ENCODE peak calls at places on chromosomes 1 and 21, in eight cellular contexts. K is CD4-positive, alpha-beta T cell; Q is Peyer's patch; W is spleen; F is lower lobe of right lung; G is astrocyte; O is A549; Z is left ventricle myocardium inferior. T is an unnamed sample.

GRCh38 chr1:208456487-208456886 is 212.3 kb upstream of the PLXNA2 start:
- DNase-seq in F (no peak), W (no peak), Q (no peak), G (no peak), O (no peak), K (no peak), Z (no peak), T (no peak)

GRCh38 chr1:221664253-221664652 is 77.6 kb downstream of the DUSP10 start:
- DNase-seq in F (no peak), O (no peak), K (no peak), Z (no peak), Q (no peak), G (no peak), W (no peak), T (no peak)

GRCh38 chr1:162905174-162905573 is 44.2 kb upstream of the CCDC190 start:
- DNase-seq in Q (no peak), W (no peak), Z (no peak), F (no peak), G (no peak), O (no peak), K (no peak), T (no peak)

GRCh38 chr1:36109041-36109679 is 15.9 kb downstream of the COL8A2 start:
- DNase-seq in F (no peak), O (no peak), G (peak), Z (no peak), Q (no peak), K (peak), W (no peak), T (no peak)

GRCh38 chr1:157001304-157001703 is 44.2 kb downstream of the ARHGEF11 start:
- DNase-seq in F (no peak), Z (no peak), G (peak), K (no peak), Q (no peak), W (no peak), O (no peak), T (no peak)

GRCh38 chr21:42559326-42559725 is 45.7 kb downstream of the SLC37A1 start:
- DNase-seq in G (no peak), Q (no peak), F (peak), Z (no peak), K (no peak), O (no peak), W (peak), T (no peak)

GRCh38 chr1:39933956-39934941 is 20.7 kb upstream of the MFSD2A start:
- DNase-seq in K (no peak), O (peak), Q (peak), F (peak), G (peak), Z (peak), W (peak), T (no peak)

GRCh38 chr1:84300991-84301758 is at the start of gene SAMD13:
- DNase-seq in Q (no peak), K (peak), Z (peak), G (peak), O (peak), W (no peak), F (peak), T (peak)

GRCh38 chr1:41492341-41492848 is 7.9 kb upstream of the EDN2 start:
- DNase-seq in F (no peak), G (no peak), O (no peak), Q (peak), W (no peak), Z (peak), K (no peak), T (peak)

GRCh38 chr21:29637126-29637525 is 302.7 kb downstream of the GRIK1 start:
- DNase-seq in Q (no peak), O (no peak), Z (no peak), W (no peak), G (no peak), K (no peak), F (no peak), T (no peak)

GRCh38 chr1:179742717-179743678 is at the start of gene FAM163A:
- DNase-seq in Z (no peak), W (no peak), K (no peak), O (peak), Q (no peak), G (no peak), F (no peak), T (no peak)

GRCh38 chr1:222912730-222913129 is 97.9 kb downstream of the DISP1 start:
- DNase-seq in K (no peak), W (no peak), Q (no peak), F (no peak), Z (no peak), G (peak), O (no peak), T (no peak)

GRCh38 chr21:36747815-36748381 is 49.0 kb downstream of the SIM2 start:
- DNase-seq in Z (peak), K (no peak), Q (peak), F (no peak), W (peak), O (no peak), G (peak), T (no peak)

GRCh38 chr1:23044035-23044434 is 24.8 kb downstream of the KDM1A start:
- DNase-seq in G (no peak), Q (no peak), Z (no peak), W (no peak), O (no peak), K (no peak), F (no peak), T (no peak)

GRCh38 chr1:181126871-181127587 is 38.5 kb downstream of the IER5 start:
- DNase-seq in Z (no peak), O (no peak), K (no peak), Q (peak), G (no peak), W (no peak), F (peak), T (no peak)

GRCh38 chr1:245211035-245211749 is 56.4 kb downstream of the KIF26B start:
- DNase-seq in Z (no peak), W (no peak), O (no peak), K (no peak), G (no peak), Q (no peak), F (no peak), T (no peak)

GRCh38 chr1:6785721-6786505 is 659 bp downstream of the CAMTA1 start:
- DNase-seq in O (peak), K (peak), Q (peak), Z (peak), F (peak), G (no peak), W (peak), T (peak)

GRCh38 chr1:156502749-156503671 is 2.4 kb upstream of the MEF2D start:
- DNase-seq in O (peak), K (no peak), Q (peak), G (peak), F (peak), W (peak), Z (peak), T (peak)

GRCh38 chr1:78254517-78254916 is 208.8 kb downstream of the GIPC2 start:
- DNase-seq in F (no peak), Z (no peak), G (peak), K (no peak), O (no peak), Q (no peak), W (no peak), T (no peak)

GRCh38 chr1:207495816-207496792 is at the start of gene CR1:
- DNase-seq in O (no peak), Q (peak), W (peak), Z (peak), F (peak), G (peak), K (peak), T (peak)

GRCh38 chr1:1075148-1075935 is 1.2 kb upstream of the RNF223 start:
- DNase-seq in O (no peak), Q (no peak), K (no peak), F (peak), G (no peak), W (peak), Z (peak), T (no peak)

GRCh38 chr1:10378071-10378841 is 20.6 kb upstream of the PGD start:
- DNase-seq in W (peak), Z (peak), K (no peak), G (peak), O (peak), Q (no peak), F (peak), T (no peak)

GRCh38 chr1:55580845-55581332 is 365.7 kb upstream of the USP24 start:
- DNase-seq in F (no peak), K (no peak), Z (no peak), G (peak), W (no peak), Q (no peak), O (no peak), T (no peak)

GRCh38 chr21:41321211-41321907 is 4.8 kb downstream of the FAM3B start:
- DNase-seq in F (no peak), O (no peak), Z (no peak), W (no peak), K (peak), G (no peak), Q (no peak), T (peak)

GRCh38 chr1:111489604-111490003 is 13.8 kb downstream of the ADORA3 start:
- DNase-seq in K (no peak), F (no peak), Z (no peak), G (no peak), O (no peak), Q (no peak), W (no peak), T (no peak)

GRCh38 chr1:225813250-225813964 is 3.5 kb downstream of the EPHX1 start:
- DNase-seq in W (no peak), F (peak), K (no peak), G (no peak), Q (peak), O (peak), Z (peak), T (peak)

GRCh38 chr1:199529324-199529723 is 498.2 kb upstream of the NR5A2 start:
- DNase-seq in Q (no peak), Z (no peak), F (no peak), W (no peak), G (no peak), K (no peak), O (no peak), T (no peak)

GRCh38 chr1:15390667-15391066 is 19.0 kb upstream of the EFHD2 start:
- DNase-seq in G (no peak), F (no peak), W (no peak), K (no peak), Q (no peak), Z (no peak), O (no peak), T (no peak)

GRCh38 chr21:14545906-14546480 is at the start of gene SAMSN1:
- DNase-seq in Q (no peak), O (no peak), W (peak), G (no peak), F (peak), Z (no peak), K (peak), T (no peak)

GRCh38 chr21:35113064-35113463 is 64.0 kb upstream of the RUNX1 start:
- DNase-seq in Q (no peak), O (no peak), K (no peak), G (peak), W (no peak), Z (no peak), F (no peak), T (no peak)

GRCh38 chr1:34088001-34088400 is 77.0 kb downstream of the CSMD2 start:
- DNase-seq in Q (no peak), W (no peak), K (no peak), Z (no peak), F (no peak), G (no peak), O (no peak), T (no peak)

GRCh38 chr1:147892731-147893214 is 9.8 kb upstream of the GJA8 start:
- DNase-seq in O (peak), K (no peak), F (no peak), W (no peak), Z (no peak), G (peak), Q (no peak), T (peak)

GRCh38 chr1:94599090-94599813 is 57.7 kb upstream of the F3 start:
- DNase-seq in K (no peak), F (no peak), Q (no peak), W (no peak), G (no peak), O (peak), Z (no peak), T (no peak)

GRCh38 chr1:206467915-206468314 is 2.4 kb upstream of the IKBKE start:
- DNase-seq in Q (no peak), F (peak), K (no peak), O (no peak), Z (peak), G (no peak), W (peak), T (peak)

GRCh38 chr1:36133484-36133883 is 8.5 kb upstream of the COL8A2 start:
- DNase-seq in F (no peak), Z (peak), Q (peak), K (no peak), O (peak), G (peak), W (no peak), T (no peak)

GRCh38 chr1:34985063-34985770 is at the start of gene TMEM35B:
- DNase-seq in F (peak), Z (peak), Q (peak), K (peak), G (peak), W (peak), O (peak), T (peak)

GRCh38 chr1:110173466-110174117 is 23.3 kb downstream of the SLC6A17 start:
- DNase-seq in O (no peak), Z (no peak), F (no peak), Q (no peak), W (no peak), K (no peak), G (no peak), T (no peak)

GRCh38 chr1:224542783-224543440 is 73.2 kb upstream of the CNIH3 start:
- DNase-seq in W (no peak), G (peak), Q (no peak), O (no peak), F (no peak), K (no peak), Z (no peak), T (no peak)

GRCh38 chr1:60132108-60132507 is 58.5 kb upstream of the C1orf87 start:
- DNase-seq in Q (no peak), K (no peak), F (no peak), G (no peak), W (no peak), O (no peak), Z (no peak), T (no peak)

GRCh38 chr1:60130703-60131102 is 57.1 kb upstream of the C1orf87 start:
- DNase-seq in Z (no peak), Q (no peak), F (no peak), O (no peak), K (no peak), G (no peak), W (no peak), T (no peak)

GRCh38 chr1:60126733-60127132 is 53.2 kb upstream of the C1orf87 start:
- DNase-seq in Q (no peak), F (no peak), Z (no peak), W (no peak), G (no peak), K (no peak), O (no peak), T (no peak)

GRCh38 chr1:60132985-60133673 is 59.6 kb upstream of the C1orf87 start:
- DNase-seq in F (no peak), K (no peak), O (no peak), W (no peak), Z (no peak), G (peak), Q (no peak), T (no peak)

DNA sequence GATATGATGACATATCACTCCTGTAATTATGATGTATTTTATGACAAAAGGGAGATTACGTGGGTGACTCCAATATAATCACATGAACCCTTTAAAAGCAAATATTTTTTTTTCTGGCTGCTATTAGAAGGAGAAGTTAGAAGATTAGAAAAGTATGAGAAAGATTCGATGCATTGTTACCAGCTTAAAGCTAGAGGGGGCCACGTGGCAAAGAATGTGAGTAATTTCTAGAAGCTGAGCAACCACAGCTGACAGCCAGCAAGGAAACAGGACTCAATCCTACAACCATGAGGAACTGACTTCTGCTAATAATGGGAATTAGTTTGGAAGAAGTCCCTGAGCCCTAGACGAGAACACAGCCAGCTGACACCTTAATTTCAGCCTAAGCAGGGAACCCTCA is 56.3 kb upstream of the C1orf87 start:
- DNase-seq in G (peak), K (no peak), Z (no peak), F (no peak), Q (no peak), W (no peak), O (no peak), T (no peak)
- TF ChIP-seq CTCF in G (no peak), K (no peak), Z (no peak), F (no peak), Q (no peak), W (no peak), O (no peak), T (no peak)

GRCh38 chr1:91835087-91835521 is 50.8 kb downstream of the TGFBR3 start:
- DNase-seq in F (no peak), Q (no peak), K (no peak), Z (no peak), G (no peak), W (no peak), O (no peak), T (no peak)

GRCh38 chr1:91831132-91831930 is 54.6 kb downstream of the TGFBR3 start:
- DNase-seq in G (peak), W (no peak), Q (no peak), Z (no peak), F (no peak), K (no peak), O (no peak), T (no peak)

GRCh38 chr1:91830242-91831131 is 55.5 kb downstream of the TGFBR3 start:
- DNase-seq in K (no peak), W (no peak), Z (peak), F (peak), G (peak), Q (peak), O (peak), T (no peak)

GRCh38 chr1:91842056-91842455 is 43.9 kb downstream of the TGFBR3 start:
- DNase-seq in Q (no peak), G (no peak), O (no peak), W (no peak), Z (no peak), F (no peak), K (no peak), T (no peak)

DNA sequence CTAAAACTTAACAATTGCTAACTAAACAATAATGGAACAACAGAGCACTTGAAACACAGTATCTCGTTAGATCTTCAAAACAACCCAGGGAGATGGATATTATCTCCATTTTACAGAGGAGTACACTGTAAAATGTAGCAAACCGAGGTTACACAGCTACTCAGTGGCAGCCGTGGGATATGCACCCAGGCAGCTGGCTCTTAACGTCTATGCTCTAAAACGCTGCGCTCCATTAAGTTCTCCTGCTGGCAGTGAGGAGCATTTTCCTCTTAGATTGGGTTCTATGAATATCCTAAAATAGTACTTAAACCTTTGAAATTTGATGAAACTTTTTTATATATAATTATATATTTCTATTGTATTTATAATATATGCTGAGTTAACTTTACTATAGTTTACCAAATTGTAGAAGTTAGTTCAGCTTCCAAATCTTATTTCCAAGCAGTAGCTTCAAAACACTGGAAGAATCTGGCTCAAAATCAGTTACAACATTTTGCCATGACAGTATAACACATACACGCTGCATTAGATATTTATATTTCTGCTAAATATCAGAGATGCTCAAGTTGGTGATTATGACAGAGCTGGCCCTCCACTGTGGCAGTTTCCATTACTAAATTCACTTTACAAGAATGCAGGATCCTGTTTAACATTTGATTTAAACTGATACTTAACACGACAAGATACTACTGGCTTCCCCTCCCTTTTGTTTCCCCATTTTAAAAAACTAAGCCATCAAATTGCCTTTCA is 49.5 kb downstream of the TGFBR3 start:
- DNase-seq in O (no peak), W (no peak), Q (no peak), G (no peak), F (no peak), Z (no peak), K (no peak), T (no peak)
- H3K27ac ChIP-seq in O (no peak), W (no peak), Q (no peak), G (no peak), F (no peak), Z (peak), K (no peak), T (no peak)

GRCh38 chr1:116853680-116854191 is 56.0 kb upstream of the PTGFRN start:
- DNase-seq in K (no peak), Z (no peak), Q (no peak), O (peak), G (peak), F (no peak), W (no peak), T (no peak)

GRCh38 chr1:116855220-116855619 is 54.5 kb upstream of the PTGFRN start:
- DNase-seq in Q (no peak), W (no peak), Z (peak), G (peak), F (no peak), O (no peak), K (no peak), T (no peak)

GRCh38 chr1:116852910-116853309 is 56.8 kb upstream of the PTGFRN start:
- DNase-seq in O (no peak), Z (no peak), F (no peak), G (peak), K (no peak), W (no peak), Q (no peak), T (no peak)

GRCh38 chr1:116855788-116856187 is 53.9 kb upstream of the PTGFRN start:
- DNase-seq in W (no peak), Q (no peak), F (no peak), O (no peak), G (peak), Z (no peak), K (no peak), T (no peak)

DNA sequence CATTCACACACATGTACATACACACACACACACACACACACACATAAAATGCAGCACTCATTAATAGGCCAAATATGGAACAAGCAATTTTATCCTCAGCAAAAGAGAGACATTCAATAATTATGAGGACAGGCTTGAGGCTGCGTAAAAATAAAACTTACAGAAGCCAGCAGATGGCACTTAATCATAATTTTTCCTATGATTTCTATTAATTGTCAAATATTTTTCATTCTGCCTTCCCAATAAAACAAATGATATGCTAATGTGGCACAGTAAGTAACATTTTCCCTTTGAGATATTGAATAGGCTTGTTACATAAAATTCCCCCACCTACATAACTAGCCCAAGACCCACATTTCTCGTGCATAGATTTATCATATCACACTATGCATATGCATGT is 55.4 kb upstream of the PTGFRN start:
- DNase-seq in Q (no peak), Z (no peak), K (no peak), G (no peak), W (no peak), F (no peak), O (no peak), T (no peak)
- TF ChIP-seq CTCF in Q (peak), Z (peak), K (peak), G (no peak), W (no peak), F (no peak), O (peak), T (peak)

DNA sequence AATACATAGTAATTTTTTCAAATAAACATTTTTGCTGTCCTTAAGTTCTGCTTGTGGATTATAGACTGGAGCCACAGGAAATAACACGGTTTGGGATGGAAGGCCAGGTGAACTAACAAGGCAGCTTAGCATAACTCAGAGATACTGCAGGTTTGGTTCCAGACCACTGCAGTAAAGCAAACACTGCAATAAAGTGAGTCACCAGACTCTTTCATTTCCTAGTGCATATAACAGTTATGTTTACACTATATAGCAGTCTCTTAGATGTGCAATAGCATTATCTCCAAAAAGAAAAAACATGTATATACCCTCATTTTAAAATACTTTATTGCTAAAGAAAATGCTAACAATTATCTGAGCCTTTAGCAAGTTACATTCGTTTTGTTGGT is 22.0 kb downstream of the LRRC42 start:
- DNase-seq in G (no peak), O (no peak), Q (no peak), W (no peak), Z (no peak), K (no peak), F (no peak), T (no peak)
- H3K27ac ChIP-seq in G (no peak), O (no peak), Q (no peak), W (no peak), Z (no peak), K (no peak), F (no peak), T (no peak)

GRCh38 chr1:215566556-215567490 is at the start of gene KCTD3:
- DNase-seq in Q (peak), F (peak), W (peak), K (peak), O (peak), Z (peak), G (peak), T (no peak)
- TF ChIP-seq CTCF in Q (peak), F (no peak), W (no peak), K (no peak), O (no peak), Z (no peak), G (no peak), T (no peak)

T was measured in OCI-LY7.